ENCODE peak calls at places on chromosomes 6 and 20, in five cellular contexts. Z, F, L, V and M are unnamed samples.

GRCh38 chr6:165814669-165815068 is 151.6 kb upstream of the PDE10A start:
- DNase-seq in Z (no peak), V (no peak), F (no peak), L (peak; percentile 10), M (no peak)

GRCh38 chr6:165834613-165835259 is 171.7 kb upstream of the PDE10A start:
- DNase-seq in V (no peak), L (no peak), F (no peak), Z (no peak), M (no peak)

GRCh38 chr6:3635482-3635881 is 116.0 kb downstream of the PXDC1 start:
- DNase-seq in V (no peak), L (no peak), Z (no peak), F (no peak), M (no peak)

GRCh38 chr6:155832596-155832995 is 377.0 kb upstream of the NOX3 start:
- DNase-seq in Z (no peak), V (peak; percentile 10), F (no peak), L (peak; percentile 89), M (no peak)

GRCh38 chr6:170316071-170316470 is 9.5 kb downstream of the FAM120B start:
- DNase-seq in L (no peak), F (no peak), Z (no peak), V (no peak), M (peak; percentile 84)

GRCh38 chr6:166611631-166612030 is 15.4 kb downstream of the RPS6KA2 start:
- DNase-seq in L (no peak), V (no peak), F (no peak), Z (no peak), M (no peak)

GRCh38 chr20:32780278-32780677 is 18.1 kb downstream of the DNMT3B start:
- DNase-seq in F (no peak), V (no peak), Z (peak; percentile 32), L (no peak), M (no peak)

GRCh38 chr6:56766806-56767178 is 124.1 kb upstream of the DST start:
- DNase-seq in L (peak; percentile 74), Z (no peak), V (no peak), F (no peak), M (no peak)

GRCh38 chr6:57130784-57131183 is 40.8 kb downstream of the ZNF451 start:
- DNase-seq in V (no peak), L (no peak), F (no peak), Z (no peak), M (no peak)

GRCh38 chr20:55469074-55469473 is 536.2 kb downstream of the CBLN4 start:
- DNase-seq in L (no peak), V (no peak), Z (no peak), F (no peak), M (no peak)

GRCh38 chr20:19543114-19543513 is 214.9 kb upstream of the RIN2 start:
- DNase-seq in V (no peak), Z (no peak), L (no peak), F (no peak), M (no peak)

GRCh38 chr6:123715243-123715863 is 78.6 kb upstream of the TRDN start:
- DNase-seq in F (no peak), L (peak; percentile 48), Z (peak; percentile 31), V (no peak), M (peak; percentile 11)

GRCh38 chr20:5569021-5569420 is 181.2 kb upstream of the SHLD1 start:
- DNase-seq in Z (no peak), L (peak; percentile 58), V (no peak), F (no peak), M (peak; percentile 79)

GRCh38 chr6:106216527-106216926 is 109.0 kb downstream of the ATG5 start:
- DNase-seq in V (no peak), Z (no peak), F (no peak), L (no peak), M (no peak)

GRCh38 chr6:160227769-160228161 is 30.9 kb downstream of the SLC22A2 start:
- DNase-seq in F (no peak), Z (no peak), V (no peak), L (no peak), M (no peak)
- H3K4ac ChIP-seq in F (no peak overlapping the region), Z (no peak overlapping the region), V (peak overlapping the region; percentile 74), L (no peak overlapping the region), M (no peak overlapping the region)

GRCh38 chr6:87287251-87287650 is 35.1 kb upstream of the SMIM8 start:
- DNase-seq in V (no peak), Z (no peak), L (no peak), F (no peak), M (peak; percentile 34)
- H2BK12ac ChIP-seq in V (no peak overlapping the region), Z (no peak overlapping the region), L (no peak overlapping the region), F (no peak overlapping the region), M (no peak overlapping the region)

GRCh38 chr6:146544783-146545182 is 1.1 kb downstream of the RAB32 start:
- DNase-seq in F (no peak), V (no peak), Z (no peak), L (peak; percentile 39), M (no peak)

GRCh38 chr6:146545608-146546007 is 2.0 kb downstream of the RAB32 start:
- DNase-seq in L (peak; percentile 72), V (no peak), Z (no peak), F (no peak), M (peak; percentile 10)

GRCh38 chr6:146543211-146543939 is at the start of gene RAB32:
- DNase-seq in V (peak; percentile 73), L (peak; percentile 95), Z (peak; percentile 80), F (peak; percentile 85), M (peak; percentile 93)

GRCh38 chr6:146542881-146543210 is 787 bp upstream of the RAB32 start:
- DNase-seq in Z (no peak), L (no peak), V (no peak), F (no peak), M (no peak)

GRCh38 chr6:146543940-146544661 is 468 bp downstream of the RAB32 start:
- DNase-seq in Z (peak; percentile 27), V (no peak), F (peak; percentile 54), L (peak; percentile 73), M (peak; percentile 22)
- H3K4me2 ChIP-seq in Z (peak overlapping the region; percentile 90), V (peak overlapping the region; percentile 97), F (peak overlapping the region; percentile 72), L (peak overlapping the region; percentile 71), M (peak overlapping the region; percentile 73)

GRCh38 chr6:1136415-1136774 is 175.5 kb upstream of the FOXQ1 start:
- DNase-seq in F (no peak), V (no peak), L (no peak), Z (no peak), M (peak; percentile 36)
- H3K4ac ChIP-seq in F (no peak overlapping the region), V (no peak overlapping the region), L (no peak overlapping the region), Z (no peak overlapping the region), M (no peak overlapping the region)

DNA sequence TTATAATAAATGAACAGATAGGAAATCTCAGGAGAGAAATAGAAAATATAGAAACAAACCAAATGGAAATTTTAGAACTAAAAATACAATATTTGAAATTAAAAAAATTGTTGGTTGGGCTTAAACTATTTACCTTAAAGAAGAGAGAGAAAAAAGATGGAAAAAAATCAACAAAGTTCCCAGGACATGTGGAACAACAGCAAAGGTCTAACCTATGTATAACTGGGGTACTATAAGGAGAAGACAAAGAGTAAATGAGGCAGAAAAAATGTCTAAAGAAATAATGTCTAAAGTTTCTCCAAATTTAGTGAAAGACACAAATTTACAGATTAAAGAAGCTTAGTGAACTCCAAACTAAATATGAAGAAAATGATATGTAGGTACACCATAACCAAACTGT is 41.1 kb upstream of the ZBTB24 start:
- DNase-seq in L (no peak), Z (no peak), V (no peak), F (no peak), M (no peak)
- H2BK12ac ChIP-seq in L (no peak overlapping the region), Z (no peak overlapping the region), V (no peak overlapping the region), F (no peak overlapping the region), M (no peak overlapping the region)